ENCODE peak calls at places on chromosomes 11 and 22, in nine cellular contexts. V is HTR-8/SVneo; Q is WTC11; H is AG09309; D is stimulated activated CD8-positive, alpha-beta memory T cell treated with anti-CD3 and anti-CD28 coated beads, Interleukin-4, amount 100 ng/mL, for 1 hour; A is astrocyte of the spinal cord; Z is amniotic stem cell; F is astrocyte of the cerebellum; L is body of pancreas. E is an unnamed sample.

GRCh38 chr22:50189184-50189848 is 3.6 kb downstream of the TRABD start:
- DNase-seq in Z (no peak), Q (no peak), A (no peak), D (no peak), V (no peak), H (no peak), F (no peak), L (peak; percentile 91), E (no peak)

GRCh38 chr11:66864172-66864901 is 7.5 kb downstream of the LRFN4 start:
- DNase-seq in F (no peak), Q (no peak), H (no peak), A (no peak), V (no peak), L (no peak), Z (no peak), D (no peak), E (no peak)

GRCh38 chr22:19723990-19724827 is 870 bp downstream of the GP1BB start:
- DNase-seq in F (no peak), D (no peak), A (no peak), L (no peak), Z (no peak), Q (peak; percentile 76), V (no peak), H (no peak), E (peak; percentile 92)

GRCh38 chr11:33773399-33774355 is 643 bp downstream of the FBXO3 start:
- DNase-seq in Z (no peak), D (no peak), A (no peak), V (peak; percentile 34), Q (peak; percentile 44), F (no peak), H (no peak), L (no peak), E (peak; percentile 47)

GRCh38 chr22:46008291-46008690 is 31.3 kb upstream of the WNT7B start:
- DNase-seq in V (no peak), L (no peak), Q (no peak), Z (no peak), A (no peak), D (no peak), F (no peak), H (no peak), E (no peak)

GRCh38 chr11:117597083-117597482 is 199.9 kb downstream of the DSCAML1 start:
- DNase-seq in D (no peak), F (peak; percentile 19), Z (no peak), Q (peak; percentile 84), H (no peak), V (peak; percentile 40), A (peak; percentile 38), L (no peak), E (peak; percentile 71)

GRCh38 chr22:26892401-26893033 is 235.1 kb downstream of the MIAT start:
- DNase-seq in Q (no peak), H (no peak), V (peak; percentile 15), F (no peak), L (peak; percentile 82), A (no peak), D (no peak), Z (no peak), E (no peak)

GRCh38 chr22:32421484-32421883 is 9.4 kb upstream of the RTCB start:
- DNase-seq in F (no peak), D (no peak), V (no peak), Q (no peak), A (no peak), H (no peak), Z (no peak), L (no peak), E (no peak)

GRCh38 chr22:46970411-46971123 is 208.1 kb downstream of the TBC1D22A start:
- DNase-seq in V (no peak), A (no peak), F (no peak), Q (no peak), L (peak; percentile 33), H (no peak), D (no peak), Z (no peak), E (no peak)

GRCh38 chr11:1890856-1891830 is 552 bp downstream of the PRR33 start:
- DNase-seq in A (no peak), F (no peak), Z (no peak), L (peak; percentile 10), D (no peak), Q (no peak), H (no peak), V (no peak), E (no peak)

GRCh38 chr11:62552931-62553838 is 6.6 kb upstream of the AHNAK start:
- DNase-seq in H (peak; percentile 80), L (peak; percentile 94), D (no peak), Z (peak; percentile 89), A (peak; percentile 96), F (peak; percentile 80), Q (peak; percentile 78), V (no peak), E (peak; percentile 86)

GRCh38 chr11:253160-253885 is 16.5 kb downstream of the PSMD13 start:
- DNase-seq in Q (no peak), F (no peak), V (no peak), D (no peak), H (no peak), Z (no peak), A (no peak), L (no peak), E (no peak)

GRCh38 chr22:20036535-20037392 is 15.9 kb downstream of the TANGO2 start:
- DNase-seq in D (no peak), A (no peak), V (no peak), H (no peak), F (no peak), L (no peak), Q (no peak), Z (no peak), E (no peak)

GRCh38 chr11:77665240-77665965 is 27.8 kb upstream of the CLNS1A start:
- DNase-seq in D (no peak), A (no peak), V (no peak), H (no peak), F (no peak), Q (no peak), Z (no peak), L (no peak), E (no peak)

GRCh38 chr22:27213766-27214581 is 556.6 kb downstream of the MIAT start:
- DNase-seq in F (peak; percentile 53), V (no peak), Z (no peak), L (peak; percentile 34), D (no peak), Q (no peak), H (peak; percentile 25), A (peak; percentile 90), E (no peak)

GRCh38 chr11:27386176-27386575 is 23.2 kb upstream of the CCDC34 start:
- DNase-seq in V (no peak), L (no peak), Z (no peak), D (no peak), A (no peak), F (no peak), H (no peak), Q (no peak), E (no peak)

GRCh38 chr11:121099364-121099763 is 1.7 kb upstream of the TECTA start:
- DNase-seq in V (no peak), A (no peak), Q (no peak), D (no peak), H (no peak), F (no peak), L (no peak), Z (no peak), E (no peak)

GRCh38 chr11:65505434-65506315 is 6.8 kb downstream of the MALAT1 start:
- DNase-seq in D (no peak), Q (no peak), V (no peak), L (peak; percentile 42), F (no peak), H (no peak), A (peak; percentile 63), Z (no peak), E (peak; percentile 72)

GRCh38 chr22:16717699-16718558 is 107.3 kb downstream of the XKR3 start:
- DNase-seq in D (no peak), H (no peak), V (no peak), Z (no peak), A (no peak), F (no peak), Q (no peak), L (no peak), E (no peak)

GRCh38 chr11:13720940-13721339 is 52.5 kb downstream of the FAR1 start:
- DNase-seq in A (no peak), L (no peak), Z (no peak), H (no peak), F (no peak), Q (no peak), V (peak; percentile 2), D (no peak), E (no peak)

GRCh38 chr11:131217313-131218297 is 152.8 kb upstream of the NTM start:
- DNase-seq in F (no peak), L (no peak), D (no peak), A (no peak), Z (no peak), V (no peak), H (no peak), Q (no peak), E (no peak)

GRCh38 chr11:120172054-120172881 is 34.4 kb upstream of the TRIM29 start:
- DNase-seq in Q (peak; percentile 82), Z (peak; percentile 39), V (peak; percentile 69), D (no peak), A (peak; percentile 40), L (peak; percentile 83), H (no peak), F (peak; percentile 31), E (peak; percentile 80)

GRCh38 chr11:30710216-30710615 is 124.1 kb upstream of the MPPED2 start:
- DNase-seq in A (peak; percentile 7), H (no peak), F (peak; percentile 15), V (no peak), Q (no peak), Z (no peak), D (no peak), L (no peak), E (no peak)

GRCh38 chr11:10803676-10804075 is 5.0 kb downstream of the EIF4G2 start:
- DNase-seq in A (no peak), D (no peak), L (no peak), V (no peak), Z (no peak), Q (no peak), H (no peak), F (no peak), E (no peak)

GRCh38 chr22:24601217-24602104 is 1.5 kb upstream of the GGT1 start:
- DNase-seq in Z (no peak), F (no peak), H (no peak), A (no peak), D (no peak), L (peak; percentile 94), V (no peak), Q (no peak), E (no peak)

GRCh38 chr11:118917488-118918127 is 8.1 kb downstream of the BCL9L start:
- DNase-seq in V (no peak), A (peak; percentile 75), F (no peak), L (peak; percentile 64), H (peak; percentile 84), Z (peak; percentile 50), Q (no peak), D (no peak), E (no peak)

GRCh38 chr11:62398011-62398994 is 20.5 kb upstream of the SCGB1A1 start:
- DNase-seq in D (no peak), Q (no peak), H (no peak), Z (no peak), V (peak; percentile 32), L (no peak), A (no peak), F (no peak), E (no peak)

GRCh38 chr11:36130401-36130800 is 158.8 kb downstream of the COMMD9 start:
- DNase-seq in Q (no peak), V (no peak), D (no peak), F (no peak), Z (no peak), L (no peak), H (no peak), A (peak; percentile 43), E (no peak)

GRCh38 chr11:30914143-30914762 is 328.1 kb upstream of the MPPED2 start:
- DNase-seq in L (peak; percentile 45), A (peak; percentile 50), F (peak; percentile 27), H (no peak), Z (no peak), D (no peak), V (peak; percentile 8), Q (peak; percentile 83), E (peak; percentile 49)

GRCh38 chr11:29485641-29486040 is 531.2 kb downstream of the KCNA4 start:
- DNase-seq in F (no peak), V (no peak), A (no peak), Z (no peak), Q (no peak), L (no peak), D (no peak), H (no peak), E (no peak)

GRCh38 chr11:69311767-69312385 is 17.9 kb downstream of the MYEOV start:
- DNase-seq in Z (no peak), V (no peak), F (no peak), L (no peak), D (no peak), H (no peak), Q (no peak), A (no peak), E (no peak)

E was measured in OCI-M1.